ENCODE peak calls at places on chromosomes 6 and 20, in eight cellular contexts. X, Z, N, R, O, H, G and B are unnamed samples.

GRCh38 chr6:45743028-45743615 is 272.5 kb downstream of the CLIC5 start:
- DNase-seq in X (no peak), Z (no peak), N (no peak), R (peak; percentile 16), O (no peak), H (peak; percentile 47), G (no peak), B (peak; percentile 29)

GRCh38 chr6:107657755-107658461 is 166.2 kb downstream of the SCML4 start:
- DNase-seq in X (peak; percentile 31), Z (peak; percentile 40), N (no peak), R (peak; percentile 88), O (no peak), H (peak; percentile 86), G (peak; percentile 18), B (peak; percentile 53)

GRCh38 chr6:36595168-36595818 is 1.1 kb downstream of the SRSF3 start:
- DNase-seq in X (no peak), Z (no peak), N (no peak), R (peak; percentile 71), O (no peak), H (peak; percentile 65), G (no peak), B (peak; percentile 79)

GRCh38 chr20:955111-955510 is 39.0 kb upstream of the ANGPT4 start:
- DNase-seq in X (no peak), Z (no peak), N (no peak), R (no peak), O (no peak), H (no peak), G (no peak), B (no peak)

GRCh38 chr6:132513821-132514545 is 1.1 kb upstream of the STX7 start:
- DNase-seq in X (no peak), Z (no peak), N (no peak), R (peak; percentile 41), O (no peak), H (no peak), G (no peak), B (no peak)

GRCh38 chr6:130362128-130362527 is 3.7 kb upstream of the TMEM200A start:
- DNase-seq in X (no peak), Z (no peak), N (no peak), R (no peak), O (no peak), H (no peak), G (no peak), B (peak; percentile 25)

GRCh38 chr6:45946352-45946751 is 69.3 kb downstream of the CLIC5 start:
- DNase-seq in X (no peak), Z (no peak), N (no peak), R (peak; percentile 83), O (no peak), H (peak; percentile 63), G (no peak), B (peak; percentile 91)

GRCh38 chr6:127844529-127844928 is 56.3 kb downstream of the THEMIS start:
- DNase-seq in X (no peak), Z (no peak), N (no peak), R (no peak), O (no peak), H (no peak), G (no peak), B (no peak)

GRCh38 chr6:38570750-38571149 is 69.0 kb downstream of the BTBD9 start:
- DNase-seq in X (no peak), Z (no peak), N (no peak), R (peak; percentile 66), O (no peak), H (peak; percentile 40), G (no peak), B (peak; percentile 27)

GRCh38 chr6:24614048-24614420 is 32.0 kb downstream of the KIAA0319 start:
- DNase-seq in X (no peak), Z (no peak), N (no peak), R (no peak), O (no peak), H (no peak), G (no peak), B (no peak)

GRCh38 chr6:167212716-167213011 is 54.9 kb upstream of the GPR31 start:
- DNase-seq in X (no peak), Z (no peak), N (no peak), R (no peak), O (no peak), H (no peak), G (no peak), B (no peak)

GRCh38 chr6:57021086-57021720 is 25.3 kb upstream of the KIAA1586 start:
- DNase-seq in X (no peak), Z (no peak), N (no peak), R (peak; percentile 75), O (peak; percentile 32), H (peak; percentile 56), G (no peak), B (peak; percentile 59)